ENCODE peak calls at places on chromosomes 2 and 18, in seven cellular contexts. I is iris pigment epithelial cell, V is upper lobe of right lung, J is aorta, T is NCI-H774, F is nephron progenitor cell, W is mucosa of gallbladder. R is an unnamed sample.

GRCh38 chr2:233972941-233973575 is 55.9 kb downstream of the TRPM8 start:
- DNase-seq in I (no peak), V (no peak), J (no peak), T (no peak), F (no peak), W (no peak), R (peak; percentile 48)

GRCh38 chr18:62678847-62679535 is 36.4 kb upstream of the PHLPP1 start:
- DNase-seq in I (no peak), V (no peak), J (no peak), T (no peak), F (no peak), W (no peak), R (no peak)

GRCh38 chr2:202032841-202033316 is 776 bp upstream of the FZD7 start:
- DNase-seq in I (peak; percentile 67), V (peak; percentile 85), J (peak; percentile 85), T (no peak), F (peak; percentile 81), W (peak; percentile 33), R (no peak)

GRCh38 chr2:109020217-109020637 is 31.2 kb upstream of the EDAR start:
- DNase-seq in I (peak; percentile 61), V (no peak), J (no peak), T (no peak), F (no peak), W (no peak), R (no peak)

GRCh38 chr2:68225119-68225632 is 27.2 kb downstream of the PPP3R1 start:
- DNase-seq in I (peak; percentile 55), V (no peak), J (no peak), T (peak; percentile 11), F (no peak), W (no peak), R (peak; percentile 35)

GRCh38 chr2:206217743-206218520 is 56.5 kb upstream of the ZDBF2 start:
- DNase-seq in I (no peak), V (no peak), J (no peak), T (no peak), F (no peak), W (no peak), R (no peak)

GRCh38 chr2:120858361-120858760 is 122.7 kb downstream of the GLI2 start:
- DNase-seq in I (no peak), V (peak; percentile 47), J (peak; percentile 63), T (no peak), F (no peak), W (no peak), R (no peak)

GRCh38 chr18:70578480-70578879 is 289.6 kb downstream of the SOCS6 start:
- DNase-seq in I (no peak), V (no peak), J (no peak), T (no peak), F (peak; percentile 40), W (no peak), R (no peak)

GRCh38 chr2:140257692-140258300 is 1477.6 kb upstream of the NXPH2 start:
- DNase-seq in I (no peak), V (no peak), J (no peak), T (no peak), F (no peak), W (no peak), R (no peak)

R was measured in right lobe of liver.